ENCODE peak calls at places on chromosomes 7 and 10, in nine cellular contexts. J is cardiac muscle cell, T is left ventricle myocardium inferior, S is H9, A is A549, Z is IMR-90, W is endothelial cell, C is PC-9, X is transverse colon. P is an unnamed sample.

GRCh38 chr7:2175091-2175490 is 57.7 kb downstream of the MAD1L1 start:
- DNase-seq in J (peak; percentile 44), T (no peak), S (no peak), A (no peak), Z (no peak), W (no peak), C (no peak), X (no peak), P (no peak)

GRCh38 chr7:7228472-7228871 is 46.1 kb downstream of the C1GALT1 start:
- DNase-seq in J (no peak), T (no peak), S (no peak), A (no peak), Z (peak; percentile 41), W (no peak), C (no peak), X (no peak), P (no peak)

GRCh38 chr10:131885391-131886165 is 15.2 kb upstream of the PPP2R2D start:
- DNase-seq in J (peak; percentile 84), T (peak; percentile 74), S (peak; percentile 88), A (peak; percentile 84), Z (peak; percentile 39), W (peak; percentile 89), C (peak; percentile 43), X (peak; percentile 82), P (peak; percentile 85)

GRCh38 chr10:101781655-101781983 is 1.6 kb downstream of the NPM3 start:
- DNase-seq in J (no peak), T (no peak), S (no peak), A (no peak), Z (no peak), W (no peak), C (no peak), X (no peak), P (no peak)

GRCh38 chr7:131008840-131009651 is 275.0 kb upstream of the KLF14 start:
- DNase-seq in J (no peak), T (no peak), S (no peak), A (no peak), Z (peak; percentile 75), W (no peak), C (no peak), X (no peak), P (no peak)

GRCh38 chr7:105876964-105877601 is 684 bp upstream of the ATXN7L1 start:
- DNase-seq in J (peak; percentile 74), T (peak; percentile 32), S (peak; percentile 64), A (peak; percentile 52), Z (peak; percentile 34), W (peak; percentile 45), C (peak; percentile 47), X (peak; percentile 78), P (peak; percentile 36)

GRCh38 chr7:148732862-148733261 is 34.2 kb downstream of the CUL1 start:
- DNase-seq in J (no peak), T (no peak), S (no peak), A (no peak), Z (no peak), W (no peak), C (no peak), X (no peak), P (no peak)

GRCh38 chr10:21989453-21990154 is 13.9 kb downstream of the DNAJC1 start:
- DNase-seq in J (peak; percentile 74), T (peak; percentile 56), S (peak; percentile 72), A (peak; percentile 54), Z (peak; percentile 52), W (peak; percentile 31), C (no peak), X (peak; percentile 39), P (peak; percentile 6)

GRCh38 chr7:126778101-126778500 is 474.6 kb downstream of the GRM8 start:
- DNase-seq in J (no peak), T (no peak), S (peak; percentile 46), A (no peak), Z (no peak), W (no peak), C (no peak), X (no peak), P (no peak)
- TF ChIP-seq CTCF in J (no peak), T (no peak), S (no peak), A (no peak), Z (no peak), W (no peak), C (no peak), X (no peak), P (no peak)

DNA sequence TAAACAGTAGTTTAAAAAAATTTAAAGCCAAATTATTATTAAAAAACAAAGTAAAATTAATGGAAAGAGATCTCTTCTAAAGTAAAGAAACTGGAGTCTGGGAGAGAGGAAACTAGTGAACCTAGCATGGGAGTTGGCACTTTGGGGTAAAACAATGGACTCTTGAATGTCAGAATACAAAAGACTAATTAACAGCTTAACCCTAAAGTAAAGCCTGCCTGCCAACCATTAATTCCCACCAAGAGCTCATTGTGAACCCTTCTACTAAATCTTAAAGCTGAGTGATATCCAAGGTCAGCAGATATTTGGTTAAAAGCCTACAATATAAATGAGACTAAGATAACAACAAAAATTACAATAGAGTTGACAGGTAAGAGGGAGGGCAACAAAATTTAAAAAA is 36.5 kb downstream of the KMT2C start:
- DNase-seq in J (no peak), T (no peak), S (no peak), A (no peak), Z (no peak), W (no peak), C (no peak), X (no peak), P (no peak)
- TF ChIP-seq CTCF in J (no peak), T (no peak), S (no peak), A (no peak), Z (no peak), W (no peak), C (no peak), X (no peak), P (no peak)

DNA sequence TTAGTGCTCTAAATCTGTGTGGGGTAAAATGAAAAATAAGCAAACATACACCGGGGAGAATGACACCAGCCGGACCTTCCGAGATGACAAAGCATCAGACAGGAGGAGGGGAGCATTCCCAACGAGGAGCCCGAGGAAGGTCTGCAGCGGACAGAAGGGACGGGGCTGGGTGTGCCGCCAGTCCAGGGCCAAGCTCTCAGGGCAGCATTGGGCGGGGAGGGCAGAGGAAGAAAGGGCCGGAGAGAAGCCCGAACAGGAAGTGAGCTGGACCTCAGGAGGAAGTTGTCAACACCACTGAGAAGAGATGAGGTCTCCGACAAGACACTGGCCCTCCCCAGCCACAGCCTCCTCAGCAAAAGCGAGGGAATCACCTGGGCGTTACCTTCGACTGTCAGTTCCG is 182.6 kb upstream of the RNF32 start:
- DNase-seq in J (no peak), T (no peak), S (no peak), A (no peak), Z (no peak), W (no peak), C (no peak), X (no peak), P (no peak)
- TF ChIP-seq CTCF in J (no peak), T (no peak), S (no peak), A (no peak), Z (no peak), W (no peak), C (no peak), X (no peak), P (no peak)

DNA sequence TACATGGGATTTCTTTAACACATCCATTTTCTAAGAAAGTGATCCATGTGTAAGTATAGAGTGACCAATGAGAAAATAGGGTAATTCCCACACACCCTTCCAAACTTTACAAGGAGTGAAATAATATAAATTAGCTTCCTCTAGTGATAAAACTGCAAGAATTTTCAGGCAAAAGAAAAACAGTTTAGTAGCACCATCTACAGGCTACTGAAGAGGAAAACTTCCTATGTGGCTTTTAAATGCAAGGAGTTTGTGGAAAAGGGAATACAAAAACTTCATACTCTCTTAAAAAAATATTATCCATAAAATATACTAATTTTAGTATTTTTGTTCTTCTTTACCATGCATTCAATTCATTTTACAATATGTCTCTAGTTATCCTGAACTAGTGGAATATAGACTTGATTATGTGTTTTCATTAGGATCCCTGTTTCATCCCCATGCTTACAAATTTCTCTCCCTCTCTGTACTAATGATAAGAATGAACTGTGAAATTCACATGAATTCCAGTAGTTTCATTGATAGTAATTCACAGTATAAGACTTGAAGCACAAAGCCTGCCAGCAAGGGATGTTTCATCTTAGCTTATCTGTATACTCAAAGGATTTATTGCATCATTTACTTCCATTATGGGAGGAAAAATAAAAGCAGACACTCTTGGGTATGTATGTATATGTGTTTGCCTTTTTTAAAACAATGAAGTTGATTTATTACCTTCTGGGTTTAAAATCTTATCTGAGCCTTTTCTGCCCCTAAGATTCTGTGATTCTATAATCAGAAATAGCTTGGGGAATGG is 442.9 kb downstream of the AUTS2 start:
- DNase-seq in J (peak; percentile 43), T (no peak), S (no peak), A (peak; percentile 5), Z (no peak), W (no peak), C (no peak), X (no peak), P (no peak)
- TF ChIP-seq CTCF in J (peak; percentile 46), T (peak; percentile 69), S (peak; percentile 68), A (peak; percentile 53), Z (no peak), W (no peak), C (peak; percentile 40), X (no peak), P (peak; percentile 69)

GRCh38 chr10:81179805-81180452 is 642.2 kb downstream of the SH2D4B start:
- DNase-seq in J (peak; percentile 28), T (no peak), S (peak; percentile 31), A (no peak), Z (peak; percentile 2), W (peak; percentile 29), C (no peak), X (peak; percentile 10), P (peak; percentile 1)
- TF ChIP-seq CTCF in J (no peak), T (peak; percentile 17), S (peak; percentile 76), A (peak; percentile 30), Z (peak; percentile 34), W (peak; percentile 19), C (peak; percentile 66), X (peak; percentile 31), P (peak; percentile 66)

GRCh38 chr10:133162910-133163856 is 3.2 kb downstream of the KNDC1 start:
- DNase-seq in J (no peak), T (no peak), S (no peak), A (no peak), Z (no peak), W (no peak), C (no peak), X (no peak), P (no peak)
- TF ChIP-seq CTCF in J (no peak), T (no peak), S (no peak), A (no peak), Z (no peak), W (no peak), C (no peak), X (no peak), P (no peak)

GRCh38 chr10:98242823-98243222 is 25.2 kb downstream of the LOXL4 start:
- DNase-seq in J (peak; percentile 40), T (no peak), S (no peak), A (no peak), Z (peak; percentile 56), W (no peak), C (no peak), X (no peak), P (no peak)
- TF ChIP-seq CTCF in J (peak; percentile 49), T (peak; percentile 58), S (peak; percentile 56), A (peak; percentile 60), Z (peak; percentile 61), W (peak; percentile 33), C (peak; percentile 68), X (peak; percentile 25), P (peak; percentile 66)

P was measured in neural crest cell.